ENCODE peak calls at places on chromosomes 12 and 14, in nine cellular contexts. D is CD8-positive, alpha-beta T cell; Y is LoVo; V is COR-L47; L is activated naive CD8-positive, alpha-beta T cell treated with anti-CD3 and anti-CD28 coated beads for 36 hours; G is NCI-H460; C is G401; P is neural progenitor cell; O is Right ventricle myocardium superior. M is an unnamed sample.

GRCh38 chr14:93007225-93007997 is 84.5 kb downstream of the CHGA start:
- DNase-seq in D (no peak), Y (peak), V (no peak), L (no peak), G (no peak), C (peak), P (no peak), O (peak), M (no peak)

GRCh38 chr12:1318327-1319031 is 275.9 kb downstream of the FBXL14 start:
- DNase-seq in D (no peak), Y (no peak), V (peak), L (no peak), G (no peak), C (peak), P (peak), O (no peak), M (no peak)

GRCh38 chr12:123748661-123749060 is 13.4 kb upstream of the DNAH10 start:
- DNase-seq in D (no peak), Y (no peak), V (no peak), L (no peak), G (no peak), C (no peak), P (no peak), O (no peak), M (no peak)

GRCh38 chr14:54722791-54723432 is 156.0 kb downstream of the SAMD4A start:
- DNase-seq in D (no peak), Y (peak), V (no peak), L (no peak), G (peak), C (peak), P (peak), O (no peak), M (no peak)

GRCh38 chr12:47944685-47945340 is 18.6 kb upstream of the TMEM106C start:
- DNase-seq in D (no peak), Y (no peak), V (no peak), L (no peak), G (no peak), C (no peak), P (no peak), O (no peak), M (no peak)

GRCh38 chr14:103199141-103199540 is 75.9 kb downstream of the TNFAIP2 start:
- DNase-seq in D (no peak), Y (no peak), V (no peak), L (no peak), G (no peak), C (no peak), P (no peak), O (no peak), M (no peak)

GRCh38 chr14:51855234-51855633 is 5.2 kb upstream of the GNG2 start:
- DNase-seq in D (no peak), Y (no peak), V (no peak), L (no peak), G (no peak), C (no peak), P (no peak), O (no peak), M (no peak)

GRCh38 chr12:57434517-57435223 is at the start of gene INHBC:
- DNase-seq in D (no peak), Y (no peak), V (no peak), L (no peak), G (no peak), C (no peak), P (no peak), O (no peak), M (no peak)

GRCh38 chr14:94795372-94795771 is 25.5 kb upstream of the GSC start:
- DNase-seq in D (no peak), Y (no peak), V (no peak), L (no peak), G (no peak), C (no peak), P (no peak), O (no peak), M (no peak)

GRCh38 chr12:130858084-130858483 is 13.8 kb upstream of the RAN start:
- DNase-seq in D (no peak), Y (no peak), V (no peak), L (no peak), G (no peak), C (no peak), P (no peak), O (no peak), M (no peak)

GRCh38 chr12:107503851-107504502 is 181.6 kb upstream of the PWP1 start:
- DNase-seq in D (no peak), Y (no peak), V (no peak), L (no peak), G (no peak), C (no peak), P (no peak), O (no peak), M (no peak)

GRCh38 chr12:57169969-57170368 is 22.6 kb upstream of the LRP1-AS start:
- DNase-seq in D (peak), Y (no peak), V (no peak), L (no peak), G (no peak), C (no peak), P (no peak), O (no peak), M (no peak)

GRCh38 chr14:95961481-95961880 is 77.7 kb upstream of the C14orf132 start:
- DNase-seq in D (no peak), Y (no peak), V (no peak), L (no peak), G (no peak), C (no peak), P (no peak), O (no peak), M (no peak)

GRCh38 chr12:11823043-11823442 is 173.6 kb downstream of the ETV6 start:
- DNase-seq in D (no peak), Y (peak), V (no peak), L (no peak), G (no peak), C (no peak), P (no peak), O (no peak), M (no peak)

GRCh38 chr14:32656609-32657008 is 282.1 kb upstream of the NPAS3 start:
- DNase-seq in D (no peak), Y (no peak), V (no peak), L (no peak), G (peak), C (no peak), P (no peak), O (no peak), M (no peak)

GRCh38 chr12:47679785-47680184 is 26.0 kb downstream of the RPAP3 start:
- DNase-seq in D (no peak), Y (no peak), V (no peak), L (no peak), G (no peak), C (no peak), P (no peak), O (no peak), M (no peak)

GRCh38 chr12:53564941-53565340 is 57.7 kb upstream of the NPFF start:
- DNase-seq in D (no peak), Y (no peak), V (no peak), L (no peak), G (no peak), C (no peak), P (no peak), O (no peak), M (no peak)

GRCh38 chr12:87201598-87201997 is 827.6 kb downstream of the C12orf50 start:
- DNase-seq in D (no peak), Y (no peak), V (no peak), L (no peak), G (no peak), C (no peak), P (no peak), O (no peak), M (no peak)

GRCh38 chr14:22689186-22689585 is 45.0 kb upstream of the OR6J1 start:
- DNase-seq in D (no peak), Y (peak), V (no peak), L (no peak), G (no peak), C (no peak), P (no peak), O (no peak), M (no peak)

GRCh38 chr12:57771873-57772428 is at the start of gene METTL1:
- DNase-seq in D (peak), Y (peak), V (peak), L (peak), G (peak), C (peak), P (peak), O (peak), M (peak)

GRCh38 chr12:117192057-117192456 is 1.8 kb upstream of the FBXO21 start:
- DNase-seq in D (no peak), Y (no peak), V (no peak), L (no peak), G (no peak), C (no peak), P (no peak), O (no peak), M (peak)

GRCh38 chr14:69749956-69750355 is 17.0 kb upstream of the SRSF5 start:
- DNase-seq in D (no peak), Y (peak), V (no peak), L (no peak), G (no peak), C (no peak), P (no peak), O (no peak), M (no peak)

GRCh38 chr14:96663491-96664067 is 133.6 kb upstream of the VRK1 start:
- DNase-seq in D (no peak), Y (no peak), V (no peak), L (no peak), G (no peak), C (no peak), P (no peak), O (no peak), M (no peak)

GRCh38 chr12:100671396-100672074 is 98.1 kb downstream of the GAS2L3 start:
- DNase-seq in D (no peak), Y (no peak), V (no peak), L (no peak), G (no peak), C (no peak), P (peak), O (no peak), M (no peak)

GRCh38 chr12:31263661-31264060 is 62.3 kb downstream of the SINHCAF start:
- DNase-seq in D (no peak), Y (no peak), V (no peak), L (no peak), G (no peak), C (no peak), P (no peak), O (no peak), M (no peak)